ENCODE peak calls at places on chromosome 17, in five cellular contexts. One of them, this sample, is unnamed.

GRCh38 chr17:45221081-45221996 is at the start of gene FMNL1:
- DNase-seq in SK-N-SH: peak; percentile 71
- DNase-seq in MCF 10A: no peak
- DNase-seq in CD4-positive, alpha-beta T cell: no peak
- DNase-seq in body of pancreas: no peak
- DNase-seq in this sample: peak; percentile 73

GRCh38 chr17:31095239-31096105 is 695 bp downstream of the NF1 start:
- DNase-seq in MCF 10A: peak; percentile 43
- DNase-seq in CD4-positive, alpha-beta T cell: no peak
- DNase-seq in body of pancreas: peak; percentile 56
- DNase-seq in SK-N-SH: peak; percentile 85
- DNase-seq in this sample: peak; percentile 36

GRCh38 chr17:33452797-33453196 is 159.7 kb upstream of the ASIC2 start:
- DNase-seq in body of pancreas: no peak
- DNase-seq in CD4-positive, alpha-beta T cell: no peak
- DNase-seq in SK-N-SH: no peak
- DNase-seq in MCF 10A: no peak
- DNase-seq in this sample: no peak

GRCh38 chr17:57885148-57885915 is 35.5 kb upstream of the MRPS23 start:
- DNase-seq in MCF 10A: no peak
- DNase-seq in CD4-positive, alpha-beta T cell: no peak
- DNase-seq in SK-N-SH: no peak
- DNase-seq in body of pancreas: no peak
- DNase-seq in this sample: no peak

GRCh38 chr17:17414316-17414937 is 62.4 kb upstream of the MED9 start:
- DNase-seq in MCF 10A: peak; percentile 70
- DNase-seq in body of pancreas: no peak
- DNase-seq in SK-N-SH: no peak
- DNase-seq in CD4-positive, alpha-beta T cell: no peak
- DNase-seq in this sample: no peak

GRCh38 chr17:80892019-80892855 is 99.4 kb upstream of the CHMP6 start:
- DNase-seq in CD4-positive, alpha-beta T cell: peak; percentile 72
- DNase-seq in body of pancreas: no peak
- DNase-seq in SK-N-SH: no peak
- DNase-seq in MCF 10A: peak; percentile 98
- DNase-seq in this sample: peak; percentile 97

GRCh38 chr17:47732399-47733046 is 513 bp upstream of the TBX21 start:
- DNase-seq in CD4-positive, alpha-beta T cell: no peak
- DNase-seq in body of pancreas: no peak
- DNase-seq in SK-N-SH: peak; percentile 46
- DNase-seq in MCF 10A: no peak
- DNase-seq in this sample: no peak

GRCh38 chr17:45277992-45278391 is 16.1 kb upstream of the SPATA32 start:
- DNase-seq in body of pancreas: peak; percentile 51
- DNase-seq in CD4-positive, alpha-beta T cell: no peak
- DNase-seq in SK-N-SH: no peak
- DNase-seq in MCF 10A: no peak
- DNase-seq in this sample: no peak

GRCh38 chr17:48626470-48627241 is 498 bp upstream of the HOXB9 start:
- DNase-seq in SK-N-SH: no peak
- DNase-seq in CD4-positive, alpha-beta T cell: no peak
- DNase-seq in body of pancreas: no peak
- DNase-seq in MCF 10A: peak; percentile 11
- DNase-seq in this sample: peak; percentile 86

GRCh38 chr17:78495634-78496033 is 81.6 kb downstream of the DNAH17 start:
- DNase-seq in MCF 10A: no peak
- DNase-seq in body of pancreas: no peak
- DNase-seq in SK-N-SH: no peak
- DNase-seq in CD4-positive, alpha-beta T cell: no peak
- DNase-seq in this sample: no peak

GRCh38 chr17:4833941-4834501 is 881 bp downstream of the MINK1 start:
- DNase-seq in CD4-positive, alpha-beta T cell: no peak
- DNase-seq in body of pancreas: peak; percentile 35
- DNase-seq in SK-N-SH: peak; percentile 44
- DNase-seq in MCF 10A: peak; percentile 33
- DNase-seq in this sample: peak; percentile 20

GRCh38 chr17:82019905-82020873 is 2.5 kb downstream of the CENPX start:
- DNase-seq in SK-N-SH: peak; percentile 88
- DNase-seq in CD4-positive, alpha-beta T cell: peak; percentile 45
- DNase-seq in MCF 10A: peak; percentile 49
- DNase-seq in body of pancreas: peak; percentile 58
- DNase-seq in this sample: peak; percentile 83
- TF ChIP-seq CTCF in SK-N-SH: peak; percentile 87
- TF ChIP-seq CTCF in CD4-positive, alpha-beta T cell: peak; percentile 66
- TF ChIP-seq CTCF in MCF 10A: peak; percentile 40
- TF ChIP-seq CTCF in body of pancreas: peak; percentile 47
- TF ChIP-seq CTCF in this sample: peak; percentile 95

GRCh38 chr17:55238931-55239297 is 25.8 kb upstream of the HLF start:
- DNase-seq in SK-N-SH: peak; percentile 55
- DNase-seq in CD4-positive, alpha-beta T cell: no peak
- DNase-seq in body of pancreas: peak; percentile 22
- DNase-seq in MCF 10A: no peak
- DNase-seq in this sample: peak; percentile 2
- TF ChIP-seq CTCF in SK-N-SH: peak; percentile 20
- TF ChIP-seq CTCF in CD4-positive, alpha-beta T cell: no peak
- TF ChIP-seq CTCF in body of pancreas: no peak
- TF ChIP-seq CTCF in MCF 10A: no peak
- TF ChIP-seq CTCF in this sample: no peak

DNA sequence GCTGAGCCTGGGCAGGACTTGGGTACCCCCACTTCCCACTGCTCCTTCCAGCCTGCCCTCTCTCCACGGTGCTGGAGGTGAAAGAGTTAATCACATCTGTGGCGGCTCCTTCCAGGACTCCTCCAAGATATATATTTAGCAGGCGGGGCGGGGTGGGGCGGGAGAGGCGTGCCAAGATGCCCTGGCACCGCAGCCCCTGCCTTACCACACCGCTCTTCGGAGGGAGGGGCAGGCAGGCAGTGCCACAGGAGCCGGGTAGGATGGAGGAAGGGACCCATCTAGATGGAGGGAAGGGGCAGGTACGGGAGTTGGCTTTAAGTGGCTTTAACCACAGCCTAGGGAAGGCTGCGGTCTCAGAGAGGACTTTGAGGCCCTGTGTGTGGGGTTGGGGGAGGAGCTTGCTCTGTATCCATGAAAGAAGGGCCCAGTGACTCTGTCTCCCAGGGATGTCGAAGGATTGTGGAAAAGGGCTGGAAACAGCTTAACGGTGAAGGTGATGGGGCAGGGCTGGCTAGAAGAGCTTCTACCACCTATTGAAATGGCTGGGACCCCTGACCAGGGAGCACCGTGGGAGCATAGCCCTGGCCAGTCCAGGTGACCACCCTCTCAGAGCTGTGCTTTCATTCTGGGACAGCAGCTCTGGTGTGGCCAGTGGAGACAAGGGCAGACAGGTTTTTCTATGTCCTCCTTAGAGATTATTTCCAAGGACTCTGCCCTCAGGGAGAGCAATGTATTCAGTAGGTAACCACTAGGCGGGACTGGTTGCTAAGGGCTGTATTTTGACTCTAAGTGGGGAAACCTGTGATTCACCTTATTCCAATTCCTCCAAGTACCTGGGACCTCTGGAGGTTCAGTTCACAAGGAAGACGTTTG is 13.0 kb downstream of the GPR142 start:
- DNase-seq in SK-N-SH: no peak
- DNase-seq in body of pancreas: peak; percentile 39
- DNase-seq in CD4-positive, alpha-beta T cell: no peak
- DNase-seq in MCF 10A: peak; percentile 74
- DNase-seq in this sample: no peak
- TF ChIP-seq CTCF in SK-N-SH: no peak
- TF ChIP-seq CTCF in body of pancreas: peak; percentile 19
- TF ChIP-seq CTCF in CD4-positive, alpha-beta T cell: no peak
- TF ChIP-seq CTCF in MCF 10A: peak; percentile 31
- TF ChIP-seq CTCF in this sample: no peak

GRCh38 chr17:16013943-16014407 is 14.4 kb downstream of the TTC19 start:
- DNase-seq in body of pancreas: no peak
- DNase-seq in CD4-positive, alpha-beta T cell: no peak
- DNase-seq in MCF 10A: peak; percentile 71
- DNase-seq in SK-N-SH: peak; percentile 50
- DNase-seq in this sample: no peak
- TF ChIP-seq CTCF in body of pancreas: peak; percentile 30
- TF ChIP-seq CTCF in CD4-positive, alpha-beta T cell: no peak
- TF ChIP-seq CTCF in MCF 10A: peak; percentile 46
- TF ChIP-seq CTCF in SK-N-SH: peak; percentile 67
- TF ChIP-seq CTCF in this sample: no peak